ENCODE peak calls at places on chromosomes 13 and 19, in ten cellular contexts. A is stromal cell of bone marrow, Y is PC-3, E is SW480, F is lung microvascular endothelial cell, C is WTC11, L is nephron progenitor cell, Z is Daoy, O is EL, K is HS-5. V is an unnamed sample.

GRCh38 chr19:55635334-55635717 is 5.5 kb upstream of the ZNF580 start:
- DNase-seq in A (no peak), Y (no peak), E (no peak), F (no peak), C (no peak), L (no peak), Z (no peak), O (no peak), K (no peak), V (no peak)

GRCh38 chr13:100620792-100621191 is 32.2 kb upstream of the GGACT start:
- DNase-seq in A (no peak), Y (no peak), E (no peak), F (no peak), C (no peak), L (no peak), Z (no peak), O (no peak), K (no peak), V (no peak)

GRCh38 chr13:99056381-99057014 is 78.6 kb upstream of the DOCK9 start:
- DNase-seq in A (no peak), Y (peak), E (no peak), F (no peak), C (no peak), L (no peak), Z (no peak), O (no peak), K (no peak), V (no peak)

GRCh38 chr13:98665638-98665995 is 86.9 kb downstream of the SLC15A1 start:
- DNase-seq in A (no peak), Y (peak), E (no peak), F (no peak), C (no peak), L (no peak), Z (peak), O (no peak), K (no peak), V (no peak)

GRCh38 chr13:114313061-114313860 is 1.0 kb upstream of the CHAMP1 start:
- DNase-seq in A (no peak), Y (peak), E (no peak), F (peak), C (no peak), L (no peak), Z (peak), O (peak), K (no peak), V (no peak)

GRCh38 chr13:110557610-110558305 is 3.8 kb downstream of the RAB20 start:
- DNase-seq in A (no peak), Y (no peak), E (no peak), F (no peak), C (no peak), L (no peak), Z (no peak), O (no peak), K (no peak), V (no peak)

GRCh38 chr19:51024924-51025323 is 1.5 kb downstream of the KLK11 start:
- DNase-seq in A (no peak), Y (no peak), E (no peak), F (no peak), C (no peak), L (no peak), Z (no peak), O (no peak), K (no peak), V (no peak)

GRCh38 chr19:17330546-17331253 is 4.0 kb downstream of the ANO8 start:
- DNase-seq in A (no peak), Y (no peak), E (no peak), F (no peak), C (no peak), L (no peak), Z (no peak), O (no peak), K (no peak), V (no peak)

GRCh38 chr19:53328967-53329366 is 4.6 kb upstream of the ZNF845 start:
- DNase-seq in A (peak), Y (no peak), E (no peak), F (no peak), C (peak), L (no peak), Z (no peak), O (no peak), K (no peak), V (no peak)

GRCh38 chr13:38213307-38213706 is 136.3 kb upstream of the UFM1 start:
- DNase-seq in A (peak), Y (peak), E (no peak), F (no peak), C (no peak), L (no peak), Z (no peak), O (peak), K (peak), V (no peak)

GRCh38 chr13:105153626-105154025 is 1381.8 kb downstream of the EFNB2 start:
- DNase-seq in A (no peak), Y (no peak), E (no peak), F (no peak), C (no peak), L (no peak), Z (no peak), O (peak), K (no peak), V (no peak)

GRCh38 chr19:10295305-10295846 is 5.6 kb downstream of the ICAM5 start:
- DNase-seq in A (no peak), Y (no peak), E (no peak), F (no peak), C (peak), L (peak), Z (no peak), O (no peak), K (no peak), V (no peak)

GRCh38 chr19:50882188-50882587 is 8.9 kb downstream of the KLK2 start:
- DNase-seq in A (no peak), Y (no peak), E (no peak), F (no peak), C (no peak), L (no peak), Z (no peak), O (no peak), K (no peak), V (no peak)

GRCh38 chr19:3372413-3372812 is 6.0 kb downstream of the NFIC start:
- DNase-seq in A (no peak), Y (no peak), E (no peak), F (no peak), C (no peak), L (no peak), Z (no peak), O (no peak), K (no peak), V (no peak)

GRCh38 chr13:113401452-113402415 is 37.8 kb upstream of the GRTP1 start:
- DNase-seq in A (no peak), Y (no peak), E (no peak), F (no peak), C (peak), L (no peak), Z (no peak), O (no peak), K (no peak), V (no peak)

GRCh38 chr19:29323972-29324680 is 111.2 kb upstream of the UQCRFS1 start:
- DNase-seq in A (no peak), Y (no peak), E (no peak), F (no peak), C (no peak), L (no peak), Z (no peak), O (no peak), K (no peak), V (no peak)

GRCh38 chr19:31548941-31549340 is 199.7 kb upstream of the TSHZ3 start:
- DNase-seq in A (peak), Y (no peak), E (peak), F (no peak), C (peak), L (peak), Z (peak), O (peak), K (no peak), V (no peak)

GRCh38 chr13:60169239-60170031 is 5.7 kb upstream of the DIAPH3 start:
- DNase-seq in A (no peak), Y (peak), E (no peak), F (no peak), C (no peak), L (no peak), Z (no peak), O (no peak), K (no peak), V (peak)

GRCh38 chr19:28281676-28282075 is 931.3 kb downstream of the UQCRFS1 start:
- DNase-seq in A (no peak), Y (no peak), E (no peak), F (no peak), C (no peak), L (no peak), Z (no peak), O (no peak), K (no peak), V (no peak)

GRCh38 chr13:47801555-47801954 is 199.5 kb downstream of the SUCLA2 start:
- DNase-seq in A (no peak), Y (no peak), E (no peak), F (no peak), C (no peak), L (no peak), Z (no peak), O (no peak), K (no peak), V (no peak)

GRCh38 chr19:40178756-40179155 is 12.5 kb upstream of the MAP3K10 start:
- DNase-seq in A (no peak), Y (no peak), E (no peak), F (no peak), C (no peak), L (no peak), Z (no peak), O (no peak), K (no peak), V (no peak)

GRCh38 chr13:76813874-76814273 is 72.3 kb downstream of the KCTD12 start:
- DNase-seq in A (no peak), Y (no peak), E (no peak), F (no peak), C (no peak), L (no peak), Z (no peak), O (no peak), K (no peak), V (peak)

GRCh38 chr13:75181906-75182305 is 300.1 kb downstream of the TBC1D4 start:
- DNase-seq in A (peak), Y (peak), E (no peak), F (peak), C (no peak), L (no peak), Z (peak), O (peak), K (peak), V (no peak)

V was measured in AML-193.